ENCODE peak calls at places on chromosomes 5 and 9, in five cellular contexts. H is astrocyte; X is WERI-Rb-1; N is CD8-positive, alpha-beta T cell; Z is mammary epithelial cell. R is an unnamed sample.

GRCh38 chr5:83104031-83104430 is 26.7 kb downstream of the XRCC4 start:
- DNase-seq in H (peak), N (no peak), Z (no peak), X (no peak), R (no peak)

GRCh38 chr9:15720861-15721260 is 168.0 kb downstream of the CCDC171 start:
- DNase-seq in Z (no peak), N (no peak), X (no peak), H (no peak), R (no peak)

GRCh38 chr5:136030252-136030651 is 1.5 kb downstream of the TGFBI start:
- DNase-seq in Z (no peak), N (no peak), X (no peak), H (no peak), R (no peak)

GRCh38 chr5:52920929-52921328 is 68.2 kb upstream of the ITGA2 start:
- DNase-seq in X (no peak), Z (no peak), N (no peak), H (no peak), R (no peak)

GRCh38 chr9:126056312-126057021 is 270.2 kb upstream of the MVB12B start:
- DNase-seq in H (no peak), N (no peak), X (no peak), Z (no peak), R (no peak)

GRCh38 chr5:179164331-179165311 is 104.4 kb downstream of the ZNF354C start:
- DNase-seq in Z (no peak), X (peak), H (no peak), N (no peak), R (no peak)

GRCh38 chr5:78533356-78533755 is 115.2 kb downstream of the LHFPL2 start:
- DNase-seq in X (no peak), Z (no peak), H (no peak), N (no peak), R (no peak)

GRCh38 chr9:12719431-12719830 is 26.2 kb downstream of the TYRP1 start:
- DNase-seq in X (no peak), N (no peak), Z (no peak), H (peak), R (no peak)

GRCh38 chr5:150141544-150142188 is 14.0 kb downstream of the PDGFRB start:
- DNase-seq in X (no peak), Z (no peak), N (no peak), H (peak), R (no peak)

GRCh38 chr9:112032733-112033132 is 136.1 kb downstream of the UGCG start:
- DNase-seq in X (no peak), N (no peak), H (peak), Z (no peak), R (no peak)

GRCh38 chr9:93675336-93676150 is 99.2 kb downstream of the PHF2 start:
- DNase-seq in H (no peak), X (peak), N (no peak), Z (no peak), R (peak)

GRCh38 chr5:89037090-89037489 is 154.1 kb upstream of the MEF2C start:
- DNase-seq in N (no peak), X (no peak), H (peak), Z (peak), R (no peak)

GRCh38 chr5:107669543-107670027 is 1.2 kb downstream of the EFNA5 start:
- DNase-seq in X (peak), Z (peak), N (no peak), H (peak), R (peak)

GRCh38 chr5:170769898-170770416 is 13.6 kb upstream of the GABRP start:
- DNase-seq in N (no peak), Z (no peak), X (no peak), H (no peak), R (no peak)

GRCh38 chr5:78903936-78904335 is 81.2 kb downstream of the ARSB start:
- DNase-seq in Z (no peak), X (no peak), H (peak), N (no peak), R (no peak)

GRCh38 chr5:180334751-180335613 is 18.2 kb downstream of the GFPT2 start:
- DNase-seq in Z (no peak), X (no peak), H (no peak), N (no peak), R (no peak)

GRCh38 chr5:179836225-179837019 is 15.7 kb downstream of the SQSTM1 start:
- DNase-seq in X (no peak), H (peak), Z (no peak), N (peak), R (no peak)

GRCh38 chr5:79235578-79236363 is at the start of gene JMY:
- DNase-seq in H (peak), N (peak), Z (peak), X (peak), R (peak)

GRCh38 chr5:14263700-14264099 is 120.6 kb downstream of the TRIO start:
- DNase-seq in X (no peak), H (no peak), Z (peak), N (no peak), R (no peak)

GRCh38 chr5:74382115-74382514 is 258.4 kb downstream of the ENC1 start:
- DNase-seq in N (no peak), X (no peak), H (no peak), Z (no peak), R (no peak)

GRCh38 chr9:83013867-83014605 is 48.9 kb downstream of the RASEF start:
- DNase-seq in H (peak), Z (peak), X (no peak), N (no peak), R (no peak)

GRCh38 chr5:464446-464842 is 21.5 kb downstream of the EXOC3 start:
- DNase-seq in X (no peak), H (no peak), Z (no peak), N (no peak), R (peak)

GRCh38 chr5:82259172-82259800 is 18.9 kb downstream of the RPS23 start:
- DNase-seq in Z (peak), X (no peak), H (peak), N (no peak), R (no peak)

GRCh38 chr9:94933429-94933828 is 206.9 kb downstream of the AOPEP start:
- DNase-seq in X (no peak), N (no peak), H (peak), Z (no peak), R (no peak)

GRCh38 chr5:159550951-159551350 is 220.7 kb upstream of the IL12B start:
- DNase-seq in H (peak), Z (no peak), N (no peak), X (no peak), R (no peak)

GRCh38 chr9:123514766-123515165 is 158.8 kb downstream of the CRB2 start:
- DNase-seq in N (no peak), X (no peak), H (no peak), Z (no peak), R (no peak)

GRCh38 chr9:132008184-132008781 is 71.4 kb downstream of the MED27 start:
- DNase-seq in H (peak), X (no peak), N (no peak), Z (peak), R (no peak)

GRCh38 chr5:107671742-107672211 is 1.0 kb upstream of the EFNA5 start:
- DNase-seq in Z (peak), H (peak), X (peak), N (no peak), R (peak)

GRCh38 chr9:29564564-29564963 is 1991.3 kb upstream of the C9orf72 start:
- DNase-seq in Z (peak), H (no peak), N (no peak), X (no peak), R (no peak)

GRCh38 chr5:148469446-148470062 is 85.8 kb downstream of the FBXO38 start:
- DNase-seq in Z (no peak), X (no peak), H (peak), N (no peak), R (peak)

GRCh38 chr5:135452366-135453030 is 347 bp upstream of the TIFAB start:
- DNase-seq in X (no peak), H (no peak), N (no peak), Z (no peak), R (no peak)

DNA sequence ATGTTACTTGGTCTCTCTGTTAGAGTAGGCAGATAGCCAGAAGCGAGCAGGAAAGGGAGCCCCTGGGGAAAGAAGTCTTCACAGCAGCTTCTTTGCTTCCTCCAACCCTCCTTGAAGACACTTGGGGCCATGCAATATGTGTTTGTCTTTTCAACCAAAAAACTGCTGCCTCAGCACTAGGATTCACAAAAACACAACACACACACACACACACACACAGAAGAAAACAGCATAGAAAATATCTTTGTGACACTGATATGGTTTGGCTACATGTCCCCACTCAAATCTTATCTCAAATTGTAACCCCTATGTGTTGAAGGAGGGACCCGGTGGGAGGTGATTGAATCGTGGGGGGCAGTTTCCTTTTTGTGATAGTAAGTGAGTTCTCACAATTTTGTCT is 133.3 kb downstream of the CDH12 start:
- DNase-seq in X (no peak), H (no peak), Z (no peak), N (no peak), R (no peak)
- TF ChIP-seq CTCF in X (no peak), H (no peak), Z (no peak), N (no peak), R (no peak)

GRCh38 chr5:103703617-103704016 is 141.0 kb upstream of the NUDT12 start:
- DNase-seq in H (no peak), Z (peak), X (no peak), N (no peak), R (no peak)
- H3K27ac ChIP-seq in H (no peak), Z (no peak), X (no peak), N (no peak), R (no peak)

GRCh38 chr5:143887901-143888648 is 76.1 kb downstream of the HMHB1 start:
- DNase-seq in X (no peak), H (peak), Z (no peak), N (no peak), R (no peak)
- H3K4me3 ChIP-seq in X (no peak), H (peak), Z (no peak), N (no peak), R (no peak)

GRCh38 chr5:112372543-112372942 is 46.5 kb downstream of the EPB41L4A start:
- DNase-seq in H (no peak), Z (peak), X (no peak), N (no peak), R (no peak)
- TF ChIP-seq CTCF in H (no peak), Z (peak), X (no peak), N (no peak), R (no peak)

DNA sequence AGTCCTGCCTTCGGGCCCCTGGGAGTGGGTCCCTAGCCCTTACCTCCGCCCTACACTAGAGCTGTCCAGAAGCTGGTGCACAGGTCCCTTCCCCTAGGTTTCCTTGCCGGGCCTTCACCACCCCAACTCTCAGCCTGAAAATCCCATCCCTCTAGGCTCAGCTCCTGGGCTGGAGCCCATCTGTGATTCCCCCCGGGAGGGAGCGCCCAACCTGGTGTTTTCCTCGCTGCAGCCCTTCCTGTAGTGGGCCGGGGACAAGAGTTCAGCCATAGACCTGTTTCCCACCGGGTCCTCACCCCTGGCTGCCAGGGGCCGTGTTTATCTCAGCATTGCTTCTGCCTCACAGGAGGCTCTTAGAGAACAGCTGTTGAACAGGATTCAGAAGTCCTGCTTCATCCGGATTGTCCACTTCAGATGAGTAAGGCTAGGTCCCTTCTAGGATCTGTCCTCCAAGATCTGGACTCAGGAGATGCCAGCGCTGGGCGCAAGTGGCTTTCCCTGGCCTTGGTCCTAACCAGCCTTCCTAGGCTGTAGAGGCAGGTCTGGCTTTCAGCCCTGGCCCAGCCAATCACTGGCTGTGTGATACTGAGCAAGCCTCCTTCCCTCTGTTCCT is 965 bp downstream of the GLIPR2 start:
- DNase-seq in N (no peak), Z (no peak), H (no peak), X (peak), R (no peak)
- H3K27ac ChIP-seq in N (peak), Z (no peak), H (no peak), X (no peak), R (peak)

GRCh38 chr5:146880985-146881384 is 2.4 kb upstream of the PPP2R2B start:
- DNase-seq in N (no peak), X (no peak), H (no peak), Z (no peak), R (no peak)

GRCh38 chr5:146877178-146877681 is 1.3 kb downstream of the PPP2R2B start:
- DNase-seq in H (no peak), Z (no peak), N (no peak), X (no peak), R (no peak)

GRCh38 chr5:146878471-146879172 is at the start of gene PPP2R2B:
- DNase-seq in N (peak), Z (peak), X (peak), H (peak), R (peak)

GRCh38 chr5:146873186-146873917 is 5.2 kb downstream of the PPP2R2B start:
- DNase-seq in H (peak), N (no peak), Z (no peak), X (no peak), R (no peak)

GRCh38 chr5:146877783-146878470 is 630 bp downstream of the PPP2R2B start:
- DNase-seq in N (peak), H (peak), X (peak), Z (no peak), R (no peak)
- H3K4me3 ChIP-seq in N (peak), H (peak), X (peak), Z (peak), R (peak)

DNA sequence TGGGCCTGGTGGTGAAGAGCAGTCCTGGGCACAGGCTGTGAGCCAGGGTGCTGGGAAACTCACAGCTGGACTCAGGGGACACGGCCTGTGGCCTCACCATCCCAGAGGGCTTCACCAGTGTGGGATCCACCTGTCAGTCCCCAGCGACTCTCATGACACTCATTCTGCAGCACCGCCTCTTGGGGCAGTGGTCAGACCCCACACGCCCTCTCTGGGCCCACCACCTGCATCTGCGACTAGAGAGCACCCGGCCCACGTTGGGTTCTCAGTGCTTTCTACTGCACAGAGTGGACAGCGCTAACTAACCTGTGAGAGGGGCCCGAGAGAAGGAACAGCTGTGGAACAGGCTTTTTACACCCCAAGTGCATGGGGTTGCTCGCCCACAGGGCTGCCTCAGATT is 45.8 kb upstream of the GARNL3 start:
- DNase-seq in H (no peak), N (no peak), Z (no peak), X (no peak), R (no peak)
- TF ChIP-seq CTCF in H (no peak), N (no peak), Z (no peak), X (peak), R (no peak)

DNA sequence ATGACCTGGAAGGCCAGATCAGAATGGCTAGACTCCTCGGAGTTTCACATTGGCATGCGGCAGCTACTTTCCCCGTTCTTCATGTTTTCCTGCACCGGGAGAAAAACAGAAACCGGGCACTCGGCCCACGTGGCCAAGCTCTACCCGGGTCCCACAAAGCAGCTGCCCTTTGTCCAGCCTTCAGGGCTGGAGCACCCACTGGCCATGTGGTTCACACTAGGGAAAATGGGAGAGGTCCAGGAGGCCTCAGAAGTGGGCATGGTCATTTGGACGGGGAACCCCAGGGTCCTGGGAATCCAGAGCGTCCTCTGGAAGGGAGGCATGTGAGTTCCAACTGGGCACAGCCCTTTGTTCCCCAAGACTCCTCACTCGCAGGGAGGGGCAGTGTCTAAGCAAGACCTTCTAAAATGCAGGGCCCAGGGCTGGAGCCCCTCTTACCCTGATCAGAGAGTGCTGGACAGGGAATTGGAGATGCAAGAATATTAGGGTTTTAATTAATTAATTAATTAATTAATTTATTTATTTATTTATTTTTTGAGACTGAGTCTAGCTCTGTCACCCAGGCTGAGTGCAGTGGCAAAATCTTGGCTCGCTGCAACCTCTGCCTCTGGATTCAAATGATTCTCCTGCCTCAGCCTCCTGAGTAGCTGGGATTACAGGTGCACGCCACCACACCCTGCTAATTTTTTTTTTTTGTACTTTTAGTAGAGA is 97.2 kb upstream of the CPEB4 start:
- DNase-seq in N (no peak), Z (no peak), H (no peak), X (no peak), R (no peak)
- H3K27ac ChIP-seq in N (no peak), Z (no peak), H (no peak), X (no peak), R (no peak)